ENCODE peak calls at places on chromosomes 2 and 18, in seven cellular contexts. R is left lung; G is GM23338; A is psoas muscle; Y is CD8-positive, alpha-beta T cell; P is naive thymus-derived CD4-positive, alpha-beta T cell; Z is CD8-positive, alpha-beta memory T cell. O is an unnamed sample.

GRCh38 chr18:48785686-48786470 is 164.9 kb downstream of the SMAD7 start:
- DNase-seq in R (peak; percentile 32), Z (peak; percentile 14), P (no peak), A (no peak), Y (no peak), G (no peak), O (no peak)

GRCh38 chr18:8423051-8423558 is 186.1 kb upstream of the RAB12 start:
- DNase-seq in Y (no peak), G (no peak), A (no peak), P (no peak), R (no peak), Z (no peak), O (no peak)

GRCh38 chr18:63161032-63161727 is 158.4 kb downstream of the BCL2 start:
- DNase-seq in R (no peak), Y (peak; percentile 60), P (peak; percentile 41), A (no peak), Z (peak; percentile 74), G (no peak), O (no peak)

GRCh38 chr2:24828641-24829040 is 35.4 kb downstream of the CENPO start:
- DNase-seq in G (no peak), Z (no peak), A (no peak), R (no peak), P (no peak), Y (no peak), O (no peak)

GRCh38 chr2:190270298-190270697 is 49.3 kb downstream of the HIBCH start:
- DNase-seq in P (no peak), A (no peak), Z (no peak), Y (no peak), G (no peak), R (no peak), O (no peak)

GRCh38 chr2:168671932-168672331 is 130.5 kb upstream of the NOSTRIN start:
- DNase-seq in A (no peak), R (no peak), G (no peak), Z (no peak), Y (no peak), P (no peak), O (no peak)

GRCh38 chr2:186771850-186772463 is 77.0 kb downstream of the ZSWIM2 start:
- DNase-seq in A (no peak), Y (no peak), G (peak; percentile 9), R (no peak), Z (no peak), P (no peak), O (no peak)

GRCh38 chr18:72013512-72013911 is 530.6 kb downstream of the CBLN2 start:
- DNase-seq in G (peak; percentile 0), P (no peak), Z (no peak), A (no peak), Y (no peak), R (no peak), O (no peak)

GRCh38 chr2:238158018-238158806 is 558 bp upstream of the ERFE start:
- DNase-seq in G (peak; percentile 64), P (no peak), R (no peak), A (peak; percentile 17), Y (peak; percentile 15), Z (peak; percentile 43), O (no peak)

GRCh38 chr2:238160206-238161129 is 1.7 kb downstream of the ERFE start:
- DNase-seq in A (peak; percentile 17), R (no peak), Z (no peak), Y (peak; percentile 19), P (no peak), G (peak; percentile 66), O (no peak)

GRCh38 chr2:238157506-238158017 is 1.2 kb upstream of the ERFE start:
- DNase-seq in R (no peak), Y (peak; percentile 9), A (no peak), P (no peak), Z (peak; percentile 36), G (peak; percentile 43), O (no peak)

GRCh38 chr2:238159676-238160205 is 971 bp downstream of the ERFE start:
- DNase-seq in Y (no peak), Z (peak; percentile 43), R (no peak), P (no peak), A (peak; percentile 17), G (no peak), O (no peak)

DNA sequence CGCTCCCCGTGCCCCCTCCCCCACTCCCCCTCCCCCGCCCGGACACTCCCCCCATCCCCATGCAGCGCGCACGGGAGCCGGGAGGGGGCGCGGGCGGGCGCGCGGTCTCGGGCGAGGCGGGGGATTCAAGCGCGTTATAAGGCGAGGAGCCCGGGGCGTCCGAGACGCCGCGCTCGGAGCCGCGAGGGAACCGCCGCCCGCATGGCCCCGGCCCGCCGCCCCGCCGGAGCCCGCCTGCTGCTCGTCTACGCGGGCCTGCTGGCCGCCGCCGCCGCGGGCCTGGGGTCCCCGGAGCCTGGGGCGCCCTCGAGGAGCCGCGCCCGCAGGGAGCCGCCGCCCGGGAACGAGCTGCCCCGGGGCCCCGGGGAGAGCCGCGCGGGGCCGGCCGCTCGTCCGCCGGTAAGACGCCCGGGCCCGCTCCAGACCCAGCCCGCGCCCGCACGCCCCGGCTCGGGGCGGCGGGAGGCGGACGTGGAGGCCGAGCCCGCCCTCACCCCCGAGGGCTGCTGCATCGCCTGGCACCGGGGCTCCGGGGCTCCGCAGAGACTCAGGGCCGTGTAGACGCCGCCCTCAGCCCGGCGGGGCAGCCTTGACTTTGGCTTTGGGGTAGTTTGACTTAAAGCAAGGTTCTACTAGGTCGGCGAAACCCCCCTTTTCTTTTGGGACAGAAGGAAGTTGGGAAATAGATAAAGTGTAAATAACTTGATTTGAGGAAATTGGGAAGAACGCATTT is at the start of gene ERFE:
- DNase-seq in Z (peak; percentile 47), P (peak; percentile 74), R (no peak), G (peak; percentile 81), A (peak; percentile 43), Y (peak; percentile 37), O (peak; percentile 19)
- H3K4me3 ChIP-seq in Z (no peak within 1 kb of the TSS), P (no peak within 1 kb of the TSS), R (peak within 1 kb of the TSS; percentile 22), G (peak within 1 kb of the TSS; percentile 87), A (peak within 1 kb of the TSS; percentile 49), Y (peak within 1 kb of the TSS; percentile 19), O (peak within 1 kb of the TSS; percentile 47)

GRCh38 chr2:223759569-223760430 is 77.6 kb downstream of the AP1S3 start:
- DNase-seq in Y (no peak), Z (no peak), R (no peak), G (no peak), P (no peak), A (no peak), O (no peak)
- H3K4me3 ChIP-seq in Y (no peak overlapping the region), Z (no peak overlapping the region), R (no peak overlapping the region), G (no peak overlapping the region), P (peak overlapping the region; percentile 2), A (no peak overlapping the region), O (no peak overlapping the region)

GRCh38 chr2:120346667-120347358 is 877 bp downstream of the INHBB start:
- DNase-seq in G (peak; percentile 55), A (peak; percentile 33), R (no peak), P (peak; percentile 26), Y (no peak), Z (no peak), O (no peak)

GRCh38 chr2:120350125-120350524 is 4.2 kb downstream of the INHBB start:
- DNase-seq in R (no peak), Y (no peak), G (no peak), P (no peak), A (no peak), Z (no peak), O (no peak)

GRCh38 chr2:120349125-120349921 is 3.4 kb downstream of the INHBB start:
- DNase-seq in P (no peak), Y (no peak), G (peak; percentile 36), R (no peak), Z (no peak), A (no peak), O (no peak)

GRCh38 chr2:120347387-120348010 is 1.6 kb downstream of the INHBB start:
- DNase-seq in R (no peak), A (no peak), G (peak; percentile 83), Z (no peak), P (no peak), Y (no peak), O (no peak)

GRCh38 chr2:120348134-120349103 is 2.5 kb downstream of the INHBB start:
- DNase-seq in R (no peak), G (peak; percentile 49), A (no peak), P (no peak), Z (no peak), Y (no peak), O (no peak)
- H3K4me3 ChIP-seq in R (no peak overlapping the region), G (peak overlapping the region; percentile 52), A (peak overlapping the region; percentile 60), P (no peak overlapping the region), Z (no peak overlapping the region), Y (no peak overlapping the region), O (no peak overlapping the region)

DNA sequence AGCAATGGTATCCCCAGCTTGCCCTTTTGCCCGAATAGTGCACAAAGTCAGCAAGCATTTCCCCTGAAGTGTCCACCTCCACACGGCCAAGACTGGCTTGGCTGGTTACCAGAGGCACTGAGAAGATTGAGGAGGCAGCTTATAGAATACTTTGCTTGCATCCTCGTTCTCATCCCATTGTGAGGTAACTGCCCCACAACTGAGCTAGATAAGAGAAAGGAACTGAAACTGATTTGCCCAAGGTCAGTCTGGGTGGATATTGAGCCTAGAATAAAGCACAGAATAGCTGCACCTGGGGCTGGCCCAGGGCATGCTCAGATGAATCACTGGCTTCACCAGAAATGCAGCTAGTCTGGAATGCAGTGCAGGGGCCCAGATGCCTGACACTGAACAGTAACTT is 32.7 kb upstream of the MAP4K3 start:
- DNase-seq in Y (no peak), Z (no peak), R (no peak), A (no peak), G (peak; percentile 51), P (no peak), O (no peak)
- H3K4me3 ChIP-seq in Y (no peak overlapping the region), Z (no peak overlapping the region), R (no peak overlapping the region), A (no peak overlapping the region), G (no peak overlapping the region), P (no peak overlapping the region), O (no peak overlapping the region)

O was measured in Jurkat, Clone E6-1.